ENCODE peak calls at places on chromosomes 3 and 15, in five cellular contexts. Z is NCI-H1092; D is AG09309; O is stimulated activated CD8-positive, alpha-beta memory T cell treated with anti-CD3 and anti-CD28 coated beads, Interleukin-12 subunit alpha, Interleukin-12 subunit beta, amount 100 ng/mL, for 4 hours; C is ovary. U is an unnamed sample.

GRCh38 chr3:64266065-64266874 is 41.0 kb upstream of the PRICKLE2 start:
- DNase-seq in Z (no peak), D (peak), O (no peak), C (peak), U (no peak)

GRCh38 chr3:73786346-73786807 is 161.6 kb upstream of the PDZRN3 start:
- DNase-seq in Z (no peak), D (peak), O (no peak), C (no peak), U (no peak)

GRCh38 chr3:139448104-139448503 is 28.2 kb downstream of the RBP2 start:
- DNase-seq in Z (peak), D (no peak), O (no peak), C (no peak), U (no peak)

GRCh38 chr3:122679467-122680291 is 960 bp upstream of the PARP14 start:
- DNase-seq in Z (no peak), D (no peak), O (no peak), C (peak), U (peak)

GRCh38 chr3:37803726-37804469 is 57.8 kb upstream of the CTDSPL start:
- DNase-seq in Z (no peak), D (no peak), O (no peak), C (no peak), U (no peak)

GRCh38 chr15:48541659-48542334 is 103.7 kb downstream of the FBN1 start:
- DNase-seq in Z (no peak), D (peak), O (no peak), C (no peak), U (no peak)

GRCh38 chr15:34754674-34755418 is at the start of gene GJD2:
- DNase-seq in Z (peak), D (no peak), O (no peak), C (no peak), U (peak)

GRCh38 chr3:35654471-35654870 is 15.1 kb downstream of the ARPP21 start:
- DNase-seq in Z (no peak), D (no peak), O (no peak), C (no peak), U (no peak)

GRCh38 chr3:179446501-179446900 is 4.8 kb downstream of the GNB4 start:
- DNase-seq in Z (no peak), D (no peak), O (no peak), C (no peak), U (peak)

GRCh38 chr3:146709969-146710368 is 104.8 kb upstream of the PLSCR5 start:
- DNase-seq in Z (no peak), D (no peak), O (no peak), C (no peak), U (no peak)

GRCh38 chr3:49910409-49911123 is 6.9 kb upstream of the MST1R start:
- DNase-seq in Z (no peak), D (no peak), O (no peak), C (no peak), U (no peak)

GRCh38 chr15:99442268-99442897 is 123.4 kb upstream of the MEF2A start:
- DNase-seq in Z (no peak), D (peak), O (no peak), C (peak), U (no peak)

GRCh38 chr3:49721861-49722781 is 1.6 kb downstream of the GMPPB start:
- DNase-seq in Z (no peak), D (no peak), O (no peak), C (no peak), U (no peak)

GRCh38 chr3:134029256-134029733 is 430 bp downstream of the SLCO2A1 start:
- DNase-seq in Z (no peak), D (no peak), O (no peak), C (no peak), U (no peak)

GRCh38 chr3:68819361-68819760 is 113.0 kb downstream of the TAFA4 start:
- DNase-seq in Z (no peak), D (no peak), O (no peak), C (no peak), U (no peak)

GRCh38 chr3:41338276-41338675 is 139.0 kb downstream of the CTNNB1 start:
- DNase-seq in Z (no peak), D (no peak), O (no peak), C (no peak), U (no peak)

GRCh38 chr15:66841953-66842681 is 140.1 kb downstream of the SMAD6 start:
- DNase-seq in Z (no peak), D (peak), O (no peak), C (peak), U (no peak)

GRCh38 chr3:126983653-126984390 is 907 bp downstream of the PLXNA1 start:
- DNase-seq in Z (peak), D (no peak), O (no peak), C (peak), U (no peak)

GRCh38 chr3:73446467-73447110 is 178.2 kb downstream of the PDZRN3 start:
- DNase-seq in Z (no peak), D (no peak), O (no peak), C (no peak), U (no peak)

GRCh38 chr3:72618739-72619138 is 229.5 kb downstream of the SHQ1 start:
- DNase-seq in Z (no peak), D (no peak), O (no peak), C (no peak), U (no peak)

GRCh38 chr15:66072616-66073361 is 180.8 kb downstream of the MEGF11 start:
- DNase-seq in Z (no peak), D (no peak), O (no peak), C (no peak), U (no peak)

GRCh38 chr3:16350041-16350952 is 85.3 kb downstream of the OXNAD1 start:
- DNase-seq in Z (no peak), D (peak), O (no peak), C (no peak), U (no peak)

GRCh38 chr3:107662109-107662477 is 139.3 kb downstream of the BBX start:
- DNase-seq in Z (no peak), D (no peak), O (no peak), C (peak), U (no peak)

GRCh38 chr3:18345015-18345367 is 80.1 kb downstream of the SATB1 start:
- DNase-seq in Z (no peak), D (no peak), O (no peak), C (no peak), U (no peak)

GRCh38 chr3:89165636-89166312 is 58.4 kb downstream of the EPHA3 start:
- DNase-seq in Z (no peak), D (no peak), O (no peak), C (no peak), U (no peak)

U was measured in COR-L47.